ENCODE peak calls at places on chromosome 3, in eight cellular contexts. One of them, this sample, is unnamed.

GRCh38 chr3:36155515-36155914 is 224.8 kb upstream of the STAC start:
- DNase-seq in GM23248: no peak
- DNase-seq in MM.1S: no peak
- DNase-seq in SK-N-SH: no peak
- DNase-seq in HCT116: no peak
- DNase-seq in PC-3: peak; percentile 75
- DNase-seq in GM23338: no peak
- DNase-seq in hepatocyte: no peak
- DNase-seq in this sample: no peak

GRCh38 chr3:150545419-150546225 is 674 bp downstream of the SERP1 start:
- DNase-seq in GM23248: peak; percentile 41
- DNase-seq in MM.1S: peak; percentile 45
- DNase-seq in SK-N-SH: no peak
- DNase-seq in HCT116: no peak
- DNase-seq in PC-3: peak; percentile 38
- DNase-seq in GM23338: peak; percentile 43
- DNase-seq in hepatocyte: peak; percentile 27
- DNase-seq in this sample: peak; percentile 11

GRCh38 chr3:127667119-127667681 is 5.6 kb upstream of the ABTB1 start:
- DNase-seq in GM23248: no peak
- DNase-seq in MM.1S: no peak
- DNase-seq in SK-N-SH: no peak
- DNase-seq in HCT116: no peak
- DNase-seq in PC-3: no peak
- DNase-seq in GM23338: no peak
- DNase-seq in hepatocyte: no peak
- DNase-seq in this sample: no peak

GRCh38 chr3:155080692-155081091 is 573 bp downstream of the MME start:
- DNase-seq in GM23248: peak; percentile 56
- DNase-seq in MM.1S: peak; percentile 26
- DNase-seq in SK-N-SH: no peak
- DNase-seq in HCT116: no peak
- DNase-seq in PC-3: no peak
- DNase-seq in GM23338: peak; percentile 6
- DNase-seq in hepatocyte: no peak
- DNase-seq in this sample: no peak

GRCh38 chr3:191085091-191085490 is 114.0 kb upstream of the OSTN start:
- DNase-seq in GM23248: peak; percentile 82
- DNase-seq in MM.1S: no peak
- DNase-seq in SK-N-SH: no peak
- DNase-seq in HCT116: no peak
- DNase-seq in PC-3: peak; percentile 39
- DNase-seq in GM23338: no peak
- DNase-seq in hepatocyte: no peak
- DNase-seq in this sample: no peak

GRCh38 chr3:188553569-188553968 is 399.6 kb downstream of the LPP start:
- DNase-seq in GM23248: peak; percentile 24
- DNase-seq in MM.1S: no peak
- DNase-seq in SK-N-SH: no peak
- DNase-seq in HCT116: no peak
- DNase-seq in PC-3: peak; percentile 55
- DNase-seq in GM23338: no peak
- DNase-seq in hepatocyte: no peak
- DNase-seq in this sample: no peak

GRCh38 chr3:41249318-41249717 is 50.0 kb downstream of the CTNNB1 start:
- DNase-seq in GM23248: no peak
- DNase-seq in MM.1S: no peak
- DNase-seq in SK-N-SH: no peak
- DNase-seq in HCT116: no peak
- DNase-seq in PC-3: no peak
- DNase-seq in GM23338: no peak
- DNase-seq in hepatocyte: no peak
- DNase-seq in this sample: no peak

GRCh38 chr3:177905173-177905894 is 630.9 kb upstream of the KCNMB2 start:
- DNase-seq in GM23248: peak; percentile 76
- DNase-seq in MM.1S: no peak
- DNase-seq in SK-N-SH: no peak
- DNase-seq in HCT116: no peak
- DNase-seq in PC-3: peak; percentile 15
- DNase-seq in GM23338: no peak
- DNase-seq in hepatocyte: no peak
- DNase-seq in this sample: no peak

GRCh38 chr3:101676219-101676764 is 640 bp downstream of the ZBTB11 start:
- DNase-seq in GM23248: peak; percentile 98
- DNase-seq in MM.1S: peak; percentile 98
- DNase-seq in SK-N-SH: peak; percentile 97
- DNase-seq in HCT116: peak; percentile 88
- DNase-seq in PC-3: peak; percentile 98
- DNase-seq in GM23338: peak; percentile 98
- DNase-seq in hepatocyte: peak; percentile 98
- DNase-seq in this sample: peak; percentile 98

GRCh38 chr3:146308222-146308621 is 57.3 kb upstream of the PLSCR4 start:
- DNase-seq in GM23248: peak; percentile 92
- DNase-seq in MM.1S: no peak
- DNase-seq in SK-N-SH: no peak
- DNase-seq in HCT116: no peak
- DNase-seq in PC-3: peak; percentile 81
- DNase-seq in GM23338: no peak
- DNase-seq in hepatocyte: no peak
- DNase-seq in this sample: no peak

GRCh38 chr3:100046986-100047385 is 67.3 kb downstream of the FILIP1L start:
- DNase-seq in GM23248: no peak
- DNase-seq in MM.1S: no peak
- DNase-seq in SK-N-SH: no peak
- DNase-seq in HCT116: no peak
- DNase-seq in PC-3: no peak
- DNase-seq in GM23338: no peak
- DNase-seq in hepatocyte: no peak
- DNase-seq in this sample: no peak

GRCh38 chr3:127459205-127459604 is 131.3 kb downstream of the TPRA1 start:
- DNase-seq in GM23248: no peak
- DNase-seq in MM.1S: no peak
- DNase-seq in SK-N-SH: no peak
- DNase-seq in HCT116: no peak
- DNase-seq in PC-3: no peak
- DNase-seq in GM23338: no peak
- DNase-seq in hepatocyte: no peak
- DNase-seq in this sample: peak; percentile 47

GRCh38 chr3:25455316-25456232 is 27.5 kb downstream of the RARB start:
- DNase-seq in GM23248: peak; percentile 77
- DNase-seq in MM.1S: peak; percentile 1
- DNase-seq in SK-N-SH: peak; percentile 46
- DNase-seq in HCT116: no peak
- DNase-seq in PC-3: no peak
- DNase-seq in GM23338: peak; percentile 9
- DNase-seq in hepatocyte: no peak
- DNase-seq in this sample: peak; percentile 27

GRCh38 chr3:188199386-188199785 is 45.4 kb downstream of the LPP start:
- DNase-seq in GM23248: no peak
- DNase-seq in MM.1S: no peak
- DNase-seq in SK-N-SH: no peak
- DNase-seq in HCT116: no peak
- DNase-seq in PC-3: no peak
- DNase-seq in GM23338: no peak
- DNase-seq in hepatocyte: no peak
- DNase-seq in this sample: no peak

GRCh38 chr3:27714692-27715453 is 7.2 kb downstream of the EOMES start:
- DNase-seq in GM23248: peak; percentile 46
- DNase-seq in MM.1S: no peak
- DNase-seq in SK-N-SH: no peak
- DNase-seq in HCT116: no peak
- DNase-seq in PC-3: peak; percentile 39
- DNase-seq in GM23338: peak; percentile 80
- DNase-seq in hepatocyte: peak; percentile 68
- DNase-seq in this sample: peak; percentile 88

GRCh38 chr3:64215084-64215483 is 10.2 kb downstream of the PRICKLE2 start:
- DNase-seq in GM23248: no peak
- DNase-seq in MM.1S: no peak
- DNase-seq in SK-N-SH: no peak
- DNase-seq in HCT116: no peak
- DNase-seq in PC-3: no peak
- DNase-seq in GM23338: no peak
- DNase-seq in hepatocyte: no peak
- DNase-seq in this sample: no peak
- H3K27me3 ChIP-seq in GM23248: no peaks in the 10 kb centered on the region
- H3K27me3 ChIP-seq in MM.1S: no peaks in the 10 kb centered on the region
- H3K27me3 ChIP-seq in SK-N-SH: no peaks in the 10 kb centered on the region
- H3K27me3 ChIP-seq in HCT116: peaks cover 41% of the 10 kb centered on the region
- H3K27me3 ChIP-seq in PC-3: no peaks in the 10 kb centered on the region
- H3K27me3 ChIP-seq in GM23338: peaks cover 23% of the 10 kb centered on the region
- H3K27me3 ChIP-seq in hepatocyte: no peaks in the 10 kb centered on the region
- H3K27me3 ChIP-seq in this sample: no peaks in the 10 kb centered on the region

GRCh38 chr3:165778456-165778855 is 58.8 kb downstream of the BCHE start:
- DNase-seq in GM23248: no peak
- DNase-seq in MM.1S: no peak
- DNase-seq in SK-N-SH: no peak
- DNase-seq in HCT116: no peak
- DNase-seq in PC-3: no peak
- DNase-seq in GM23338: peak; percentile 7
- DNase-seq in hepatocyte: no peak
- DNase-seq in this sample: no peak

GRCh38 chr3:165778891-165779290 is 58.3 kb downstream of the BCHE start:
- DNase-seq in GM23248: no peak
- DNase-seq in MM.1S: no peak
- DNase-seq in SK-N-SH: no peak
- DNase-seq in HCT116: no peak
- DNase-seq in PC-3: no peak
- DNase-seq in GM23338: no peak
- DNase-seq in hepatocyte: no peak
- DNase-seq in this sample: no peak

GRCh38 chr3:165784337-165784736 is 52.9 kb downstream of the BCHE start:
- DNase-seq in GM23248: no peak
- DNase-seq in MM.1S: no peak
- DNase-seq in SK-N-SH: no peak
- DNase-seq in HCT116: no peak
- DNase-seq in PC-3: no peak
- DNase-seq in GM23338: no peak
- DNase-seq in hepatocyte: no peak
- DNase-seq in this sample: no peak

GRCh38 chr3:165786013-165786412 is 51.2 kb downstream of the BCHE start:
- DNase-seq in GM23248: no peak
- DNase-seq in MM.1S: no peak
- DNase-seq in SK-N-SH: no peak
- DNase-seq in HCT116: no peak
- DNase-seq in PC-3: no peak
- DNase-seq in GM23338: no peak
- DNase-seq in hepatocyte: no peak
- DNase-seq in this sample: no peak

DNA sequence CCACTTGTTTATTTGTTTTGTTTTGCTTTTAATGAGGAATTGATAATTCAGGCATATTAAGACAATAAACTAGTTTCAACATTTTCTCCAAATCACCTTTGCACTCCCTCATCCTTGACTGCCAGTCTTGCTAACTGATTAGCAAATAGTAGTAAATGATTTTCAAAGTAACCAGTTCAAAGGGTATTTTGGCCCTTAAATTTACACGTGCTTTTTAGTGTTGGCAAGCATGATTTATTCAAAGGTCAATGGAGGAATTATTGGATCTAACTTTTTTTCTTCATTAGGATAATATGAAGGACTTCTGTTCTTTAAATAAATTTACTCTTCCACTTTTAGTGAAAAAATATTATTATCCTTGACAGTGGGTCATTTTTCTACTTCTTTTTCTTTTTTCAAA is 53.8 kb downstream of the BCHE start:
- DNase-seq in GM23248: no peak
- DNase-seq in MM.1S: no peak
- DNase-seq in SK-N-SH: no peak
- DNase-seq in HCT116: no peak
- DNase-seq in PC-3: no peak
- DNase-seq in GM23338: no peak
- DNase-seq in hepatocyte: no peak
- DNase-seq in this sample: no peak
- TF ChIP-seq EZH2phosphoT487 in GM23248: no peak
- TF ChIP-seq EZH2phosphoT487 in MM.1S: no peak
- TF ChIP-seq EZH2phosphoT487 in SK-N-SH: no peak
- TF ChIP-seq EZH2phosphoT487 in HCT116: no peak
- TF ChIP-seq EZH2phosphoT487 in PC-3: no peak
- TF ChIP-seq EZH2phosphoT487 in GM23338: no peak
- TF ChIP-seq EZH2phosphoT487 in hepatocyte: no peak
- TF ChIP-seq EZH2phosphoT487 in this sample: no peak

DNA sequence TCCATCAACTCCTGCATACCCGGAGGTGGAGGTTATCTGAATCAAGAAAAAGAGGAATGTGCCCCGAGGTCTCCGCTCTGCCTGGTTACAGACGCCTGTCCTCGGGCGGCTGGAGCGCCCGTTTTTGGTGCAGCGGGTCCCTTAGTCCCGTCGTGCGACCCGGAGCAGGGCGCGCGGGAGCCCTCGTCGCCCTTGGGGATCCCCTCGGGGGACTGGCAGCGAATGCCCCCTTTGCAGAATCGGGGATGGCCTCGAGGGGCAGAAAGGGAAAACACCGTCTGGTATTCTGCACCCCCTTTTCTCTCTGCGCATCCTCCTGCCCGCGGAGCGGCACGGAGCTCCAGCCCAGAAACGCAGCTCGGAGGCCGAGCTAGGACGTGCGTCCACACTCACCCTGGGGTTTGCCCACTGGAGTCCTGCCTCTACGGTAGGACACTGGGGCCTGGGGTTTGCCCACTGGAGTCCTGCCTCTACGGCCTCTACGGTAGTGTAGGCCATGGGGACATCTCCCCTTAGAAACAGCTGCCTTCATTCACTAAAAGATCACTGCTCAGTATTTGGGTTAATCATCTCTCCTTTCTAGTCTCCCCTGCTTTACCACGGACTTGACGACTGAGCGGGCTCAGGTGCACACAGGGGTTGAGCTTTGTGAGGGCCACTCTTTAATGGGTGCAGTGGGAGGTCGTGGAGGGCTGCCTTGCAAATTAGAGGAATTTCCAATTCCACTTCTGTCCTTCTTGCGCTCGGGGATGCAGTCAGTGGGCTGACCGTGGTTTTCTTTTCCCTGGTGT is 2.4 kb downstream of the PTPRG start:
- DNase-seq in GM23248: peak; percentile 48
- DNase-seq in MM.1S: no peak
- DNase-seq in SK-N-SH: peak; percentile 36
- DNase-seq in HCT116: no peak
- DNase-seq in PC-3: no peak
- DNase-seq in GM23338: peak; percentile 71
- DNase-seq in hepatocyte: peak; percentile 19
- DNase-seq in this sample: peak; percentile 55
- H3K27me3 ChIP-seq in GM23248: no peaks in the 10 kb centered on the region
- H3K27me3 ChIP-seq in MM.1S: no peaks in the 10 kb centered on the region
- H3K27me3 ChIP-seq in SK-N-SH: no peaks in the 10 kb centered on the region
- H3K27me3 ChIP-seq in HCT116: no peaks in the 10 kb centered on the region
- H3K27me3 ChIP-seq in PC-3: peaks cover 68% of the 10 kb centered on the region
- H3K27me3 ChIP-seq in GM23338: peaks cover 25% of the 10 kb centered on the region
- H3K27me3 ChIP-seq in hepatocyte: no peaks in the 10 kb centered on the region
- H3K27me3 ChIP-seq in this sample: no peaks in the 10 kb centered on the region

DNA sequence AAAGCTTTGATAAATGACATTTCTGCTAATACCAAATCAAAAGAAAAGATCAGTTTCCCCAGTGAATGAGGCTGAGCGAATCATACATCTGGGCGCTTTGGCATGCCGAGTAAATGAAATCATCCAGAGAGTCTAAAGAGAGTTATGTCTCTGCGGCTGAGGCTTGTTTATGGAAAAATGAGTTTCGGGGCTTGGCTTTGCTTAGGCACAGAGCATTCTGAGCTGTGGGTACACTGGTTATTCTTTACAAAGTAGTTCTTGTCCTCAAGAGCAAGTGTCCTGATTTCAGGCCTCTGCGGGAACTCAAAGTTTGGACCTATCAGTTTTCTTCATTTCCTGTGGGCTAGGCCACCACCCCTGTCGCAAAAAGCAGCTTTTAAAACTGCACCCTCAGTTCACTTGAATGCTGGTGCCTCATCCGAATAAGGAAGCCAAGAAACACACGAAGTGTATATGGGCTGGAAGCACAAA is 109.9 kb upstream of the TGFBR2 start:
- DNase-seq in GM23248: peak; percentile 91
- DNase-seq in MM.1S: no peak
- DNase-seq in SK-N-SH: no peak
- DNase-seq in HCT116: no peak
- DNase-seq in PC-3: peak; percentile 17
- DNase-seq in GM23338: no peak
- DNase-seq in hepatocyte: peak; percentile 47
- DNase-seq in this sample: no peak
- TF ChIP-seq EZH2phosphoT487 in GM23248: no peak
- TF ChIP-seq EZH2phosphoT487 in MM.1S: no peak
- TF ChIP-seq EZH2phosphoT487 in SK-N-SH: no peak
- TF ChIP-seq EZH2phosphoT487 in HCT116: no peak
- TF ChIP-seq EZH2phosphoT487 in PC-3: no peak
- TF ChIP-seq EZH2phosphoT487 in GM23338: no peak
- TF ChIP-seq EZH2phosphoT487 in hepatocyte: no peak
- TF ChIP-seq EZH2phosphoT487 in this sample: no peak